ENCODE peak calls at places on chromosomes 13 and 19, in ten cellular contexts. One of them, this sample, is unnamed.

GRCh38 chr19:291561-292280 is 518 bp upstream of the PLPP2 start:
- DNase-seq in endodermal cell: peak
- DNase-seq in pancreas: no peak
- DNase-seq in AG04450: no peak
- DNase-seq in tibial nerve: no peak
- DNase-seq in adrenal gland: no peak
- DNase-seq in Peyer's patch: peak
- DNase-seq in GM23338: peak
- DNase-seq in substantia nigra: peak
- DNase-seq in HCT116: no peak
- DNase-seq in this sample: no peak

GRCh38 chr13:32254916-32255743 is 60.0 kb downstream of the ZAR1L start:
- DNase-seq in adrenal gland: no peak
- DNase-seq in substantia nigra: no peak
- DNase-seq in endodermal cell: no peak
- DNase-seq in pancreas: no peak
- DNase-seq in Peyer's patch: no peak
- DNase-seq in tibial nerve: no peak
- DNase-seq in GM23338: no peak
- DNase-seq in HCT116: no peak
- DNase-seq in AG04450: no peak
- DNase-seq in this sample: no peak

GRCh38 chr19:33477781-33478180 is 43.8 kb downstream of the PEPD start:
- DNase-seq in Peyer's patch: no peak
- DNase-seq in tibial nerve: no peak
- DNase-seq in substantia nigra: no peak
- DNase-seq in AG04450: no peak
- DNase-seq in pancreas: no peak
- DNase-seq in HCT116: no peak
- DNase-seq in adrenal gland: no peak
- DNase-seq in GM23338: no peak
- DNase-seq in endodermal cell: no peak
- DNase-seq in this sample: no peak

GRCh38 chr19:4019578-4019977 is 12.0 kb downstream of the PIAS4 start:
- DNase-seq in tibial nerve: no peak
- DNase-seq in Peyer's patch: peak
- DNase-seq in substantia nigra: no peak
- DNase-seq in adrenal gland: peak
- DNase-seq in AG04450: no peak
- DNase-seq in pancreas: peak
- DNase-seq in endodermal cell: no peak
- DNase-seq in GM23338: no peak
- DNase-seq in HCT116: no peak
- DNase-seq in this sample: no peak

GRCh38 chr13:77980592-77980991 is 62.0 kb upstream of the EDNRB start:
- DNase-seq in AG04450: peak
- DNase-seq in Peyer's patch: no peak
- DNase-seq in pancreas: no peak
- DNase-seq in HCT116: no peak
- DNase-seq in substantia nigra: no peak
- DNase-seq in tibial nerve: no peak
- DNase-seq in GM23338: no peak
- DNase-seq in adrenal gland: no peak
- DNase-seq in endodermal cell: no peak
- DNase-seq in this sample: peak

GRCh38 chr19:58183822-58184215 is 958 bp downstream of the ZNF274 start:
- DNase-seq in adrenal gland: no peak
- DNase-seq in pancreas: no peak
- DNase-seq in tibial nerve: no peak
- DNase-seq in endodermal cell: no peak
- DNase-seq in HCT116: no peak
- DNase-seq in GM23338: no peak
- DNase-seq in substantia nigra: no peak
- DNase-seq in Peyer's patch: no peak
- DNase-seq in AG04450: no peak
- DNase-seq in this sample: no peak

GRCh38 chr19:39115105-39115847 is 10.3 kb upstream of the PAK4 start:
- DNase-seq in AG04450: no peak
- DNase-seq in pancreas: no peak
- DNase-seq in tibial nerve: no peak
- DNase-seq in Peyer's patch: no peak
- DNase-seq in HCT116: no peak
- DNase-seq in adrenal gland: no peak
- DNase-seq in endodermal cell: no peak
- DNase-seq in substantia nigra: no peak
- DNase-seq in GM23338: no peak
- DNase-seq in this sample: no peak

GRCh38 chr19:43695985-43696729 is 19.7 kb upstream of the IRGC start:
- DNase-seq in substantia nigra: no peak
- DNase-seq in endodermal cell: no peak
- DNase-seq in adrenal gland: no peak
- DNase-seq in pancreas: no peak
- DNase-seq in GM23338: no peak
- DNase-seq in Peyer's patch: no peak
- DNase-seq in tibial nerve: no peak
- DNase-seq in HCT116: no peak
- DNase-seq in AG04450: no peak
- DNase-seq in this sample: no peak

GRCh38 chr13:36082396-36082795 is 48.8 kb downstream of the DCLK1 start:
- DNase-seq in Peyer's patch: no peak
- DNase-seq in AG04450: no peak
- DNase-seq in HCT116: no peak
- DNase-seq in adrenal gland: no peak
- DNase-seq in substantia nigra: no peak
- DNase-seq in endodermal cell: no peak
- DNase-seq in GM23338: no peak
- DNase-seq in tibial nerve: no peak
- DNase-seq in pancreas: no peak
- DNase-seq in this sample: no peak

GRCh38 chr19:51742736-51743288 is 8.9 kb downstream of the FPR1 start:
- DNase-seq in GM23338: no peak
- DNase-seq in tibial nerve: no peak
- DNase-seq in Peyer's patch: no peak
- DNase-seq in HCT116: no peak
- DNase-seq in substantia nigra: no peak
- DNase-seq in AG04450: no peak
- DNase-seq in pancreas: no peak
- DNase-seq in adrenal gland: no peak
- DNase-seq in endodermal cell: no peak
- DNase-seq in this sample: no peak

GRCh38 chr13:113907637-113908617 is 44.1 kb upstream of the GAS6 start:
- DNase-seq in AG04450: peak
- DNase-seq in Peyer's patch: peak
- DNase-seq in HCT116: no peak
- DNase-seq in substantia nigra: no peak
- DNase-seq in GM23338: no peak
- DNase-seq in pancreas: no peak
- DNase-seq in endodermal cell: peak
- DNase-seq in adrenal gland: no peak
- DNase-seq in tibial nerve: no peak
- DNase-seq in this sample: peak

GRCh38 chr19:49488863-49489537 is 1.6 kb downstream of the RPL13A start:
- DNase-seq in endodermal cell: no peak
- DNase-seq in AG04450: no peak
- DNase-seq in adrenal gland: no peak
- DNase-seq in HCT116: no peak
- DNase-seq in tibial nerve: no peak
- DNase-seq in substantia nigra: no peak
- DNase-seq in pancreas: no peak
- DNase-seq in Peyer's patch: no peak
- DNase-seq in GM23338: no peak
- DNase-seq in this sample: no peak

GRCh38 chr13:78958019-78958418 is 299.1 kb upstream of the OBI1 start:
- DNase-seq in GM23338: no peak
- DNase-seq in tibial nerve: no peak
- DNase-seq in HCT116: no peak
- DNase-seq in pancreas: no peak
- DNase-seq in substantia nigra: no peak
- DNase-seq in adrenal gland: no peak
- DNase-seq in Peyer's patch: no peak
- DNase-seq in endodermal cell: no peak
- DNase-seq in AG04450: no peak
- DNase-seq in this sample: no peak

GRCh38 chr13:60936281-60936680 is 479.4 kb downstream of the PCDH20 start:
- DNase-seq in substantia nigra: no peak
- DNase-seq in Peyer's patch: no peak
- DNase-seq in GM23338: no peak
- DNase-seq in adrenal gland: no peak
- DNase-seq in endodermal cell: no peak
- DNase-seq in AG04450: no peak
- DNase-seq in HCT116: no peak
- DNase-seq in tibial nerve: no peak
- DNase-seq in pancreas: no peak
- DNase-seq in this sample: no peak

GRCh38 chr13:60931858-60932546 is 483.6 kb downstream of the PCDH20 start:
- DNase-seq in AG04450: no peak
- DNase-seq in HCT116: no peak
- DNase-seq in Peyer's patch: no peak
- DNase-seq in tibial nerve: no peak
- DNase-seq in pancreas: no peak
- DNase-seq in GM23338: no peak
- DNase-seq in adrenal gland: no peak
- DNase-seq in substantia nigra: no peak
- DNase-seq in endodermal cell: no peak
- DNase-seq in this sample: no peak

DNA sequence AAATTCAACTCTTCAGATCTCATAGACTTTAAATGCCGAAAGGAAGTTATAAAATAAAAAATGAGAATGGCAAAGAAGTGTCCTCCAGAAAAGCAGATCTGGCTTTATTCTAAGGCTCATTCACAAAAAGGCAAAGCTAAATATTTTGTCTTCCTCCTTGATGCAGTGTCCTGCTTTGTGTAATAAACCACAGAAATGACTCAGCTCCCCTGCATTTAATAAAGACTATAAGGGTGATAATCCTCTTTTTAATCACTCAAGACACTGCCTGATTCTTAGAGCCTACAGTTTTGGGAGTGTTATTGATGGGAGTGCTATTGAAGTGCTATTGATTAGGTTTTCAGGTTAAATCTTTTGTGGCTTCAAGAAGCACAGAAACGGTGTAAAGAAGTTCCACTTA is 482.0 kb downstream of the PCDH20 start:
- DNase-seq in pancreas: no peak
- DNase-seq in adrenal gland: no peak
- DNase-seq in substantia nigra: no peak
- DNase-seq in AG04450: no peak
- DNase-seq in endodermal cell: no peak
- DNase-seq in GM23338: no peak
- DNase-seq in HCT116: no peak
- DNase-seq in tibial nerve: no peak
- DNase-seq in Peyer's patch: no peak
- DNase-seq in this sample: no peak
- H3K27ac ChIP-seq in pancreas: no peak
- H3K27ac ChIP-seq in adrenal gland: no peak
- H3K27ac ChIP-seq in substantia nigra: no peak
- H3K27ac ChIP-seq in AG04450: no peak
- H3K27ac ChIP-seq in endodermal cell: no peak
- H3K27ac ChIP-seq in GM23338: no peak
- H3K27ac ChIP-seq in HCT116: no peak
- H3K27ac ChIP-seq in tibial nerve: no peak
- H3K27ac ChIP-seq in Peyer's patch: no peak
- H3K27ac ChIP-seq in this sample: no peak

DNA sequence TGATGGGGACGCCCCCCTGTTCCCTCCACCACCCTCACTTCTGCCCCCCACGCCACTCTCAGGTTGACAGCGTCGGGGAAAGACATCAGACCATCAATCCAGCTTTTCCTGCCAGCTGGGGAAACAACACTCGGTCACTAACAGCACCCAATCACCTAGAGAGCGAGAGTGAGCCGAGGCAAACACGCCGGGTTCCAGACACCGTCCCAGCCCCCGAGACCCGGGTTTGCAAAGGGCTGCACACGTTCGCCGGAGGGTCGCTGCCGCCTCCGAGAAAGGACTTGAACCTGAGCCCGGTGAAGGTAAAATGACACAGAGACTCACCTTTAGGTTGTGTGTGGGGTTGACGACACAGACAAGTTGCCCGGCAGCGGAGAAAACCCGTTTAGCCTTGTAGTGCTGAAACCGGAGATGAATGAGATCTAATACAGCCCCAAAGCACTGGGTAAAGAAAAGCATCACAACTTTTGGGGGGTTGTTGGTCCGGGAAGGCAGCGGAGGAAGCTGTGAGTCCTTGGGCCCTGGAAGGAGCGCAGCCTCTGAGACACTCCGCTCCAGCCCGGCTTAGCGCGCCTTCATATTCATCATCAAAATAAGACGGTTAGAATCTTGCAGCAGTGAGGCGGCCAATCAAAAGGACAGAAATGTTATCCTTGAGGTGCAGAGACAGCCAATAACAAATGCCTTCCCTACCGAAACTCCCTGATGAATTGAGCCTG is at the start of gene SIAH3:
- DNase-seq in pancreas: no peak
- DNase-seq in tibial nerve: peak
- DNase-seq in Peyer's patch: no peak
- DNase-seq in AG04450: no peak
- DNase-seq in substantia nigra: no peak
- DNase-seq in HCT116: no peak
- DNase-seq in GM23338: peak
- DNase-seq in adrenal gland: peak
- DNase-seq in endodermal cell: peak
- DNase-seq in this sample: peak
- H3K27ac ChIP-seq in pancreas: no peak
- H3K27ac ChIP-seq in tibial nerve: no peak
- H3K27ac ChIP-seq in Peyer's patch: no peak
- H3K27ac ChIP-seq in AG04450: no peak
- H3K27ac ChIP-seq in substantia nigra: no peak
- H3K27ac ChIP-seq in HCT116: no peak
- H3K27ac ChIP-seq in GM23338: no peak
- H3K27ac ChIP-seq in adrenal gland: no peak
- H3K27ac ChIP-seq in endodermal cell: no peak
- H3K27ac ChIP-seq in this sample: no peak

DNA sequence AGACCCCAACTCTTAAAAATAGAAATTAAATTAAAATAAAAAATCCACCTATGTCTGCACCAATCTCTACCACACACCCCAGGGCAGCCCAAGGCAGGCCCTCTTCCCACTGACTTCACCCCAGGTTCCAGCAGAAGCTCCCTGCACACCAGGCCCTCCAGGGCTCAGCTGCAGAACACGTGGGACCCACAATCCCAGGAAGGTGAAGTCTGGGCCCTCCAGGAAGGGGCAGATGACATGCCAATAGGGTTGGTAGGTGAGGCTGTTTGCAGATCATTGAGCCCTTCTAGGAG is 19.2 kb upstream of the VSTM2B start:
- DNase-seq in tibial nerve: no peak
- DNase-seq in endodermal cell: no peak
- DNase-seq in substantia nigra: no peak
- DNase-seq in GM23338: no peak
- DNase-seq in pancreas: no peak
- DNase-seq in AG04450: no peak
- DNase-seq in HCT116: no peak
- DNase-seq in adrenal gland: no peak
- DNase-seq in Peyer's patch: no peak
- DNase-seq in this sample: no peak
- H3K27ac ChIP-seq in tibial nerve: no peak
- H3K27ac ChIP-seq in endodermal cell: no peak
- H3K27ac ChIP-seq in substantia nigra: peak
- H3K27ac ChIP-seq in GM23338: no peak
- H3K27ac ChIP-seq in pancreas: no peak
- H3K27ac ChIP-seq in AG04450: no peak
- H3K27ac ChIP-seq in HCT116: no peak
- H3K27ac ChIP-seq in adrenal gland: no peak
- H3K27ac ChIP-seq in Peyer's patch: no peak
- H3K27ac ChIP-seq in this sample: no peak

GRCh38 chr19:46298477-46299003 is 1.7 kb downstream of the HIF3A start:
- DNase-seq in tibial nerve: no peak
- DNase-seq in adrenal gland: no peak
- DNase-seq in HCT116: no peak
- DNase-seq in Peyer's patch: peak
- DNase-seq in GM23338: peak
- DNase-seq in substantia nigra: no peak
- DNase-seq in endodermal cell: peak
- DNase-seq in AG04450: no peak
- DNase-seq in pancreas: no peak
- DNase-seq in this sample: no peak
- H3K27ac ChIP-seq in tibial nerve: peak
- H3K27ac ChIP-seq in adrenal gland: peak
- H3K27ac ChIP-seq in HCT116: peak
- H3K27ac ChIP-seq in Peyer's patch: peak
- H3K27ac ChIP-seq in GM23338: no peak
- H3K27ac ChIP-seq in substantia nigra: peak
- H3K27ac ChIP-seq in endodermal cell: no peak
- H3K27ac ChIP-seq in AG04450: no peak
- H3K27ac ChIP-seq in pancreas: peak
- H3K27ac ChIP-seq in this sample: peak